ENCODE peak calls at places on chromosomes 6 and 20, in four cellular contexts. M is MV-4-11, Q is fibroblast of lung, Z is nucleus accumbens. S is an unnamed sample.

GRCh38 chr6:169786349-169786748 is 34.9 kb downstream of the ERMARD start:
- DNase-seq in M (no peak), Q (no peak), Z (no peak), S (no peak)

GRCh38 chr6:114364295-114364694 is 21.5 kb upstream of the HS3ST5 start:
- DNase-seq in M (no peak), Q (peak), Z (no peak), S (peak)

GRCh38 chr6:63188828-63189227 is 22.4 kb upstream of the FKBP1C start:
- DNase-seq in M (peak), Q (no peak), Z (no peak), S (no peak)

GRCh38 chr20:14824996-14825395 is 487.6 kb upstream of the FLRT3 start:
- DNase-seq in M (no peak), Q (no peak), Z (no peak), S (no peak)

GRCh38 chr6:75612921-75613534 is 11.3 kb downstream of the SENP6 start:
- DNase-seq in M (no peak), Q (peak), Z (no peak), S (no peak)

GRCh38 chr6:150527100-150527499 is 72.6 kb upstream of the PLEKHG1 start:
- DNase-seq in M (no peak), Q (peak), Z (no peak), S (no peak)

GRCh38 chr6:43740961-43741764 is 28.8 kb upstream of the VEGFA start:
- DNase-seq in M (no peak), Q (no peak), Z (no peak), S (no peak)

GRCh38 chr6:13766201-13766634 is 48.1 kb downstream of the MCUR1 start:
- DNase-seq in M (peak), Q (peak), Z (no peak), S (no peak)

GRCh38 chr6:148831064-148831463 is 84.2 kb downstream of the UST start:
- DNase-seq in M (peak), Q (no peak), Z (no peak), S (no peak)

GRCh38 chr6:30743099-30744053 is 889 bp upstream of the FLOT1 start:
- DNase-seq in M (no peak), Q (peak), Z (no peak), S (no peak)

GRCh38 chr20:50744143-50744792 is 12.9 kb downstream of the PARD6B start:
- DNase-seq in M (peak), Q (peak), Z (no peak), S (no peak)

GRCh38 chr20:1537731-1538058 is 19.8 kb downstream of the SIRPD start:
- DNase-seq in M (peak), Q (no peak), Z (no peak), S (no peak)

GRCh38 chr6:142946924-142947701 is 2.1 kb upstream of the HIVEP2 start:
- DNase-seq in M (no peak), Q (peak), Z (no peak), S (no peak)

GRCh38 chr6:105675715-105676397 is 273.0 kb upstream of the PREP start:
- DNase-seq in M (peak), Q (peak), Z (no peak), S (no peak)